ENCODE peak calls at places on chromosome 10, in five cellular contexts. A is fibroblast of villous mesenchyme, V is A549, Q is ascending aorta, F is IMR-90. K is an unnamed sample.

GRCh38 chr10:100043344-100043743 is 33.6 kb upstream of the DNMBP start:
- DNase-seq in A (no peak), V (no peak), Q (no peak), F (no peak), K (no peak)

GRCh38 chr10:49023752-49024151 is 84.1 kb upstream of the LRRC18 start:
- DNase-seq in A (peak), V (no peak), Q (no peak), F (peak), K (no peak)

GRCh38 chr10:102743078-102743587 is 615 bp upstream of the WBP1L start:
- DNase-seq in A (no peak), V (no peak), Q (no peak), F (no peak), K (no peak)

GRCh38 chr10:58951750-58952149 is 224.7 kb upstream of the PHYHIPL start:
- DNase-seq in A (peak), V (no peak), Q (no peak), F (no peak), K (no peak)

GRCh38 chr10:99777918-99778716 is 4.3 kb upstream of the ABCC2 start:
- DNase-seq in A (no peak), V (no peak), Q (no peak), F (no peak), K (no peak)

GRCh38 chr10:126558881-126559280 is 111.6 kb downstream of the C10orf90 start:
- DNase-seq in A (no peak), V (no peak), Q (no peak), F (no peak), K (no peak)

GRCh38 chr10:128377988-128378387 is 251.8 kb upstream of the MKI67 start:
- DNase-seq in A (no peak), V (no peak), Q (no peak), F (no peak), K (no peak)

GRCh38 chr10:14032406-14032998 is 298.2 kb downstream of the FRMD4A start:
- DNase-seq in A (no peak), V (no peak), Q (no peak), F (no peak), K (peak)

GRCh38 chr10:66277481-66277880 is 648.4 kb upstream of the LRRTM3 start:
- DNase-seq in A (no peak), V (no peak), Q (no peak), F (no peak), K (no peak)

GRCh38 chr10:90849956-90850749 is 7.7 kb downstream of the HTR7 start:
- DNase-seq in A (no peak), V (no peak), Q (no peak), F (peak), K (no peak)

GRCh38 chr10:62900829-62901571 is 84.8 kb upstream of the EGR2 start:
- DNase-seq in A (no peak), V (no peak), Q (no peak), F (no peak), K (no peak)

GRCh38 chr10:119211176-119211575 is 3.8 kb downstream of the GRK5 start:
- DNase-seq in A (peak), V (no peak), Q (no peak), F (peak), K (no peak)

GRCh38 chr10:102629661-102630614 is 14.3 kb upstream of the TRIM8 start:
- DNase-seq in A (peak), V (no peak), Q (no peak), F (peak), K (peak)

DNA sequence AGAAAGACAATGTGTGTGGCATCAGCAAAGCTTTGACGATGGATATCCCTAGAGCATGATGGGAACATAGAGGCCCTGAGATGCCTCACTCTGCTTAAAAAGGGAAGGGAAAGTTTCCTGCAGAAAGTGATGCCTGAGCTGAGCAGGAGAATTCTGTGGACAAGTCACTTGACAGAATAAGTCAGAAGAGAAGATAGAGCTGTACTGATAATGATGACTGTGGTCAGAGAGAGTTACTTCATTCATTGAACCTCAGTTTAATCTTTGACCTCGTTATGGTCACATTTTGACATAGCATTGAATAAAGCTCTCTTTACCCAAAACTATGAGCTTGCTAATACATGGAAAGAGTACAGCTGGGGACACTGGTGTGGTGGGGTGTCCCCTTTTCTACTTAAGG is 7.6 kb downstream of the CUBN start:
- DNase-seq in A (peak), V (no peak), Q (no peak), F (no peak), K (no peak)
- TF ChIP-seq CTCF in A (no peak), V (no peak), Q (no peak), F (no peak), K (no peak)

DNA sequence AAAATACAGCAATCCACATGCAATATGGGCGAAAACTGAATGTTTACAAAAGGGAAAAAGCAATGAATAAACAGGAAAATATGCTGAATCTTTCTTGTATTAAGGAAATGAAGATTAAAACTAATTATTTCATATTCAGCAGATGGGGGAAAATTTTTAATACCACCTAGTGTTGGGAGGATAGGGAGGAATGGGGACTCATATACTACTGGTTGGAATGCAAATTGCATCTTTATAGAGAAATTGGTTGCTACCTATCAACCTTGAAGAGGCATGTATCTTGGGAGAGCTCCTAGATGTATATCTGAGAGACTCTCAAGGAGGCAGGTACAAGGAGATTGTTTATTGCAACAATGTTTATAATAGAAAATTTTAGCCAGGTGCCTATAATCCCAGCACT is 101.4 kb downstream of the CREM start:
- DNase-seq in A (no peak), V (peak), Q (no peak), F (no peak), K (no peak)
- TF ChIP-seq CTCF in A (no peak), V (no peak), Q (no peak), F (peak), K (peak)

GRCh38 chr10:77296534-77297369 is 340.9 kb downstream of the KCNMA1 start:
- DNase-seq in A (no peak), V (no peak), Q (no peak), F (no peak), K (no peak)
- TF ChIP-seq CTCF in A (no peak), V (no peak), Q (no peak), F (no peak), K (peak)

GRCh38 chr10:22693860-22694259 is 20.5 kb downstream of the PIP4K2A start:
- DNase-seq in A (no peak), V (no peak), Q (no peak), F (no peak), K (no peak)

GRCh38 chr10:22697101-22697500 is 17.3 kb downstream of the PIP4K2A start:
- DNase-seq in A (no peak), V (no peak), Q (no peak), F (no peak), K (no peak)

GRCh38 chr10:22690158-22690557 is 24.2 kb downstream of the PIP4K2A start:
- DNase-seq in A (no peak), V (no peak), Q (no peak), F (no peak), K (no peak)

GRCh38 chr10:22690614-22691431 is 23.6 kb downstream of the PIP4K2A start:
- DNase-seq in A (peak), V (no peak), Q (no peak), F (peak), K (no peak)

DNA sequence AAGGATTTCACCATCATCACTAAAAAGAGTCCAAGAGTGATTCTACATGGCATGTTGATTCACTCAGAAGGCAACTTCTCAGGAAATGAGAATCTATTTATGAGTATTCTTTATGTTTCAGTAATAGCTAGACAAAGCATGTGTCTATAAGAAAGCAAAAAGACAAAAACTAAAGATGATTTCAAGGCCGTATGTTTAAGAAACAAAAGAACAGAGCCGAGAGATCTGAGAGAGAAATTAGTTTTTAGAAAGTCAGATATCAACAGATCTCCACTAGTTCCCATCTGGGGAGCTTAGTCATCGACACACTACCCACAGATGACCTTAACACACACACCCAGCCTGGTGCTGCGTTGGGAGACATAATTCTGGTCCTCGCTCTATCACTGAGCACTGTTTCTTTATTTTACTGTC is 21.0 kb downstream of the PIP4K2A start:
- DNase-seq in A (peak), V (no peak), Q (no peak), F (peak), K (no peak)
- TF ChIP-seq CTCF in A (no peak), V (no peak), Q (no peak), F (no peak), K (no peak)

DNA sequence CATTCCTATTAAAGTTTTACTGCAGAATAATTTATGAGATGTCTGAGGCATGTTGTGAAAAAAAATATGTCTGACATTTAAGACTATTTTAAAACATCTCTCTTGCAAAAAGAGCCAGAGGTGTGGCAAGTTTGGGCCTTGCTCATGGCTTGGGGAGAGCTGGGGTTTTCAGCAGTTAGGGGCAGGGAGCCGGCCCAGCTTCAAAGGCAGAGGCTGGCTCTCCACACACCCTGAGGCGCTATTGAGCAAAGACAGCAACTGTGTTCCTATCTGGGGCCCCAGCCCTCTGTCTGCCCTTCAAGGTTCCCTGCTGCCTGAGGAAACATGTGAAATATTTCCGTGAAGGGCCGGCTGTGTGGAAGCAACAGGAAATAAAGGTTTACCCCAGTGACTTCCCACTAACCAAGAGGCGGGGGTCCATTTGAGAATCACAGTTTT is 94.0 kb downstream of the SORBS1 start:
- DNase-seq in A (peak), V (no peak), Q (peak), F (no peak), K (peak)
- TF ChIP-seq CTCF in A (peak), V (no peak), Q (no peak), F (no peak), K (no peak)

GRCh38 chr10:35600193-35600592 is 4.9 kb upstream of the GJD4 start:
- DNase-seq in A (peak), V (no peak), Q (no peak), F (no peak), K (no peak)

GRCh38 chr10:35592421-35592820 is 12.7 kb upstream of the GJD4 start:
- DNase-seq in A (no peak), V (no peak), Q (no peak), F (no peak), K (no peak)

GRCh38 chr10:35594115-35594849 is 10.9 kb upstream of the GJD4 start:
- DNase-seq in A (no peak), V (no peak), Q (no peak), F (no peak), K (no peak)

GRCh38 chr10:35595106-35595505 is 10.0 kb upstream of the GJD4 start:
- DNase-seq in A (no peak), V (no peak), Q (no peak), F (no peak), K (no peak)

DNA sequence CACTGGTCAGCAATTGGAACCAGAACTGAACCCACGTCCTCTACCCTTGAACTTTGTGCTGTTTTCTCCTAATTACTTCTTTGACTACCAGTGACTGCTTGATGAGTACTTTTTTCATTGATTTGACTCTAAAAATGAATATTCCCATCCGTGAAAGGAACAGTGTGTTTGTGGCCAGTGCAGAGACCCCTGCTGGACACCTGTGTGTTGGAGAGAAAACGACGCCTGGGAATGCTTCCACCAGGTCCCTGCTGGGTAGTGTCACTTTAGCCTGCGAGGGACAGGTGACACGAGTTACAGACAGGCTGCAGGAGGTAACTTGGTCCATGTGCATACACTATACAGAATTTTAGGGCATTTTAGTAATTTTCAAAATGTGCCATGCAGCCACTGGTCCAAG is 6.8 kb upstream of the GJD4 start:
- DNase-seq in A (peak), V (no peak), Q (no peak), F (no peak), K (no peak)
- TF ChIP-seq CTCF in A (peak), V (peak), Q (peak), F (peak), K (peak)

DNA sequence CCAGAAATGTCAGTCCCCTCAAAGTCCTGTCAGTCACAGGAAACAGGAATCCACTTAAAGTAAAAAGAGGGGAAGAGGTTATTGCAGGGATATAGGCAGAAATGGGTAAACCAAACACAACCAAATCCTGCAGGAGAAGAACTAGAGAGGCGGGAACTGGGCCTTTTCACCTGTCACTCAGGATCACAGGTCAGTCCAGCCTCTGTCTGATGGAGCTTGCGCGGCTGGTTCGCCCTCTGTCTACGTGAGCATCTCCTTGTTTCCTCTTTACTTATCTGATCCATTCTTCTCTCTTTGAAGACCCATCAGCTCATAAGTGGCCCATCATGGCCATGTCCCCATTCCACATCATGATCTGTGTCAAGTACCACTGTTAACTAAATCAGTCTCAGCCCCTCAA is 58.5 kb downstream of the MYPN start:
- DNase-seq in A (no peak), V (no peak), Q (no peak), F (no peak), K (no peak)
- TF ChIP-seq CTCF in A (no peak), V (no peak), Q (no peak), F (no peak), K (no peak)

GRCh38 chr10:91880310-91880709 is 29.0 kb downstream of the FGFBP3 start:
- DNase-seq in A (no peak), V (no peak), Q (peak), F (no peak), K (no peak)
- TF ChIP-seq CTCF in A (no peak), V (no peak), Q (no peak), F (no peak), K (no peak)

GRCh38 chr10:24958701-24959392 is 6.4 kb upstream of the PRTFDC1 start:
- DNase-seq in A (peak), V (no peak), Q (no peak), F (peak), K (no peak)
- TF ChIP-seq CTCF in A (no peak), V (no peak), Q (no peak), F (no peak), K (no peak)